ENCODE peak calls at places on chromosome 16, in eight cellular contexts. A is fibroblast of mammary gland, E is heart right ventricle, F is transverse colon, S is AG10803, B is left ventricle myocardium inferior, L is adrenal gland, P is fibroblast of the aortic adventitia. M is an unnamed sample.

GRCh38 chr16:17836868-17837602 is 366.3 kb upstream of the XYLT1 start:
- DNase-seq in A (peak; percentile 100), E (no peak), F (no peak), S (peak; percentile 97), B (no peak), L (peak; percentile 11), P (peak; percentile 96), M (peak; percentile 93)

GRCh38 chr16:19716183-19716582 is 1.8 kb downstream of the KNOP1 start:
- DNase-seq in A (no peak), E (no peak), F (peak; percentile 63), S (no peak), B (no peak), L (no peak), P (no peak), M (no peak)

GRCh38 chr16:19876501-19877059 is 8.1 kb downstream of the GPRC5B start:
- DNase-seq in A (no peak), E (no peak), F (no peak), S (no peak), B (no peak), L (no peak), P (no peak), M (no peak)

GRCh38 chr16:14056970-14057369 is 14.1 kb upstream of the MRTFB start:
- DNase-seq in A (peak; percentile 57), E (no peak), F (no peak), S (peak; percentile 13), B (no peak), L (no peak), P (peak; percentile 13), M (no peak)

GRCh38 chr16:66129196-66129595 is 237.3 kb upstream of the CDH5 start:
- DNase-seq in A (no peak), E (no peak), F (no peak), S (no peak), B (no peak), L (no peak), P (no peak), M (no peak)

GRCh38 chr16:81451753-81452680 is 7.4 kb downstream of the CMIP start:
- DNase-seq in A (no peak), E (no peak), F (peak; percentile 69), S (no peak), B (no peak), L (peak; percentile 66), P (no peak), M (no peak)

GRCh38 chr16:70441406-70441990 is 2.6 kb upstream of the ST3GAL2 start:
- DNase-seq in A (no peak), E (no peak), F (no peak), S (no peak), B (no peak), L (no peak), P (no peak), M (no peak)

GRCh38 chr16:1105888-1106620 is 10.0 kb upstream of the C1QTNF8 start:
- DNase-seq in A (peak; percentile 33), E (peak; percentile 71), F (peak; percentile 59), S (peak; percentile 28), B (peak; percentile 47), L (peak; percentile 84), P (peak; percentile 34), M (no peak)

GRCh38 chr16:52309761-52310416 is 237.1 kb downstream of the TOX3 start:
- DNase-seq in A (no peak), E (no peak), F (no peak), S (no peak), B (no peak), L (no peak), P (no peak), M (no peak)

DNA sequence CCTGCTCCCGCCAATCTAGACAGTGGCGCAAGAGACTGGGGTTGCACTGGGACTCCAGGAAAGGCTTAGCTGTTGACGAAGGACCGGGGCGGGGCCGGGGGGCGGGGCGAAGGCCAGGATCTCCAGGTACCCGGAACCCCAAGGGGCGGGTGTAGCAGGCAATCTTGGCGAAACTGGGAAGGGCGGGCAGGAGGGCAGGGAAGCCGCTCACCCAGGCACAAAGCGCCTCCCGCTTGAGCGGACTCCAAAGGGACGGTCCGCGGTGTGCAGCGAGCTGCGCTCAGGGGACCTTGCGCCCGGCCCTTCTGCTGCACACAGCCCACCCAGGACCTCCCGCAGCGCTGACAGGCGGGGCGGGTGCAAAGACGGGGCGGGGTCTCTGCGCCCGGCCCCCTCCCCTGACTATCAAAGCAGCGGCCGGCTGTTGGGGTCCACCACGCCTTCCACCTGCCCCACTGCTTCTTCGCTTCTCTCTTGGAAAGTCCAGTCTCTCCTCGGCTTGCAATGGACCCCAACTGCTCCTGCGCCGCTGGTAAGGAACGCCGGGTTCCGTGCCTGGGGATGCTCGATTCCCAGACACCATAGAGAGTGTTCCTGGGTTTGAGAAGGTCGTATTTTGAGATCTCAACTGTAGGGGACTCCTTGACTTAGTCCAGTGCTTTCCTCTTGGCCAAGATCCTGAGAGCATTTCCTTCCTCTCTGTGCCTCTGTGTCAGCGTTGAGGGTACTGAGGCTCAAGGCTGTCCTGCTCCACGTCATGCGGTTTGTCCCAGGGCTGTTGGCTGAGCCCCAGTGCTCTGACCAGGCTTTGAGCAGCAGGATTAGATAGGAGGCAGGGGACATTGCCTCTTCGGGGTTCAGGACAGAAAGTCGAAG is at the start of gene MT1F:
- DNase-seq in A (peak; percentile 45), E (peak; percentile 73), F (peak; percentile 96), S (no peak), B (peak; percentile 73), L (peak; percentile 97), P (no peak), M (no peak)
- TF ChIP-seq CTCF in A (no peak), E (no peak), F (no peak), S (no peak), B (no peak), L (no peak), P (no peak), M (no peak)

GRCh38 chr16:75152635-75153034 is 4.3 kb downstream of the ZFP1 start:
- DNase-seq in A (no peak), E (no peak), F (no peak), S (no peak), B (no peak), L (no peak), P (no peak), M (no peak)

GRCh38 chr16:75148311-75149195 is at the start of gene ZFP1:
- DNase-seq in A (peak; percentile 88), E (peak; percentile 96), F (peak; percentile 96), S (peak; percentile 86), B (peak; percentile 96), L (peak; percentile 97), P (peak; percentile 92), M (peak; percentile 80)

GRCh38 chr16:75151798-75152197 is 3.5 kb downstream of the ZFP1 start:
- DNase-seq in A (no peak), E (no peak), F (no peak), S (no peak), B (no peak), L (no peak), P (no peak), M (no peak)

GRCh38 chr16:75147968-75148310 is 385 bp upstream of the ZFP1 start:
- DNase-seq in A (no peak), E (no peak), F (no peak), S (no peak), B (no peak), L (no peak), P (no peak), M (no peak)
- H3K4me3 ChIP-seq in A (peak overlapping the region; percentile 11), E (peak overlapping the region; percentile 90), F (peak overlapping the region; percentile 93), S (peak overlapping the region; percentile 27), B (peak overlapping the region; percentile 89), L (peak overlapping the region; percentile 77), P (peak overlapping the region; percentile 36), M (peak overlapping the region; percentile 81)

GRCh38 chr16:8194795-8195194 is 395.5 kb downstream of the TMEM114 start:
- DNase-seq in A (no peak), E (no peak), F (no peak), S (no peak), B (no peak), L (no peak), P (no peak), M (no peak)
- TF ChIP-seq CTCF in A (no peak), E (peak; percentile 15), F (no peak), S (no peak), B (peak; percentile 20), L (no peak), P (no peak), M (peak; percentile 18)

GRCh38 chr16:84663433-84664101 is 15.3 kb downstream of the KLHL36 start:
- DNase-seq in A (no peak), E (no peak), F (no peak), S (no peak), B (no peak), L (no peak), P (no peak), M (no peak)
- H3K4me3 ChIP-seq in A (no peak overlapping the region), E (no peak overlapping the region), F (no peak overlapping the region), S (no peak overlapping the region), B (no peak overlapping the region), L (no peak overlapping the region), P (no peak overlapping the region), M (no peak overlapping the region)

GRCh38 chr16:24800586-24800985 is 45.2 kb upstream of the SLC5A11 start:
- DNase-seq in A (peak; percentile 42), E (no peak), F (no peak), S (peak; percentile 20), B (no peak), L (no peak), P (peak; percentile 28), M (no peak)
- TF ChIP-seq CTCF in A (peak; percentile 35), E (peak; percentile 11), F (no peak), S (peak; percentile 41), B (peak; percentile 34), L (no peak), P (peak; percentile 36), M (no peak)

DNA sequence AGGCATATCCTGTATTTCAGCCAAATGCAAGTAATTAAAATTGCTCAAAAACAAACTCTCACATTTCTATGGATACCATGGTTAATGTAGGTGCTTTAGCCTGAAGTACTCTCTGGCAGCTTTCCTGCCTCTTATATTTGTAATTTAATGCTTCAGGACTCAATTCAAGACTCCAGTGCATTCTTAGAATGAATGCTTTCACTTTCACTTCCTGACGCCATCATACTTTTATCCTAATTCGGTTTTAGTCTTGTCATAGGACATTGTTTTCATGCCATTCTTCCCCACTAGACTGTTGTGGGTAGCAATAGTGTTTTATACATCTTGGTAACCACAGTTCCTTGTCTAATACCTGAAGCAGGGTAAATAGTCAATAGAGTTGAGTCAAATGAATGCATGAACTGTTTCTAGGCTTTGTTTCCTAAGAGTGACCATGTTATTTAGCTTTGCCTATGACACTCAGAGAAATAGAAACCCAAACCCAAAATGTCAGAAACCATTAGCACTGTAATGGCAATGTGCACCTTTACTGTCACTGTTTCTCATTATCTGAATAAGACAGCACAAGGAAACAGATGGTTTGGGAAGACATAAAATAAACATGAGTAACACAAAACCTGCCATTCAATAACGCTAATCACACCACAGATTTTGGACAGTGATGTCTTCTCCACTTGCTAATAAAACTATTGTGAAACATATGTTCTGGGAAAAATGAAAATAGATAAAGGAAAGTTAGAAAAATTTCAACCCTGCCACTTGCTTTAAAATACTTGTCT is 705.4 kb downstream of the CDH11 start:
- DNase-seq in A (peak; percentile 43), E (no peak), F (no peak), S (peak; percentile 91), B (no peak), L (no peak), P (peak; percentile 55), M (no peak)
- H3K4me3 ChIP-seq in A (no peak overlapping the region), E (peak overlapping the region; percentile 4), F (no peak overlapping the region), S (peak overlapping the region; percentile 30), B (peak overlapping the region; percentile 52), L (peak overlapping the region; percentile 25), P (peak overlapping the region; percentile 2), M (peak overlapping the region; percentile 10)

DNA sequence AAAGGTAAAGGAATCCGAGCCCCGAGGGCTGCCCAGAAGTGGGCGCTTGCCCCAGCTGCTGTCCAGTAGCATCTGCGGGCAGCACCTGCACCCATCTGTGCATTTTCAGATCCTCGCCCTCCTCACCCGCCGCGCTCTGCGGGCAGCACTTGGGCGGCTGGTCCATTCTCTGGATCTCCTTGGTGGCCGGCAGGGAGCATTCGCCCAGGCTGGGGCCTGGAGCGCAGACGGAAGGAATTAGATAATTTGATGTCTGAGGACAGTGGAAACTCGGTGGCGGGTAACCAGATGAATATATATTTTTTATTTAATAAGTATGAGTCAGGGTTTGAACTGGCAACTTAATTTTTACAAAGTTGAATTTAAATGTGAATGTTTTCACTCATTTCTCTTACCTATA is 88.5 kb downstream of the NPIPB11 start:
- DNase-seq in A (no peak), E (no peak), F (no peak), S (no peak), B (no peak), L (no peak), P (no peak), M (no peak)
- TF ChIP-seq CTCF in A (no peak), E (no peak), F (no peak), S (peak; percentile 30), B (peak; percentile 55), L (no peak), P (no peak), M (no peak)